ENCODE peak calls at places on chromosomes 11 and 22, in ten cellular contexts. F, T, R, M, O, U, Q, G, C and D are unnamed samples.

GRCh38 chr22:37082251-37082650 is 27.3 kb downstream of the TMPRSS6 start:
- DNase-seq in F (no peak), T (no peak), R (no peak), M (no peak), O (no peak), U (no peak), Q (no peak), G (no peak), C (no peak), D (no peak)

GRCh38 chr11:96303067-96303466 is 39.9 kb downstream of the MAML2 start:
- DNase-seq in F (no peak), T (peak; percentile 85), R (peak; percentile 77), M (no peak), O (peak; percentile 29), U (no peak), Q (no peak), G (peak; percentile 28), C (no peak), D (no peak)

GRCh38 chr11:68455485-68455884 is 5.1 kb upstream of the PPP6R3 start:
- DNase-seq in F (no peak), T (no peak), R (peak; percentile 30), M (no peak), O (no peak), U (no peak), Q (no peak), G (no peak), C (no peak), D (no peak)

GRCh38 chr22:31488346-31488883 is 1.2 kb downstream of the EIF4ENIF1 start:
- DNase-seq in F (no peak), T (no peak), R (no peak), M (no peak), O (no peak), U (no peak), Q (no peak), G (no peak), C (peak; percentile 26), D (no peak)

GRCh38 chr11:34850339-34850738 is 65.8 kb downstream of the APIP start:
- DNase-seq in F (no peak), T (no peak), R (no peak), M (no peak), O (peak; percentile 18), U (no peak), Q (no peak), G (no peak), C (no peak), D (no peak)

GRCh38 chr22:40462195-40462988 is 92.0 kb downstream of the SGSM3 start:
- DNase-seq in F (no peak), T (no peak), R (no peak), M (no peak), O (no peak), U (no peak), Q (no peak), G (no peak), C (no peak), D (no peak)

GRCh38 chr11:92268546-92268945 is 43.9 kb downstream of the FAT3 start:
- DNase-seq in F (no peak), T (no peak), R (peak; percentile 54), M (no peak), O (no peak), U (no peak), Q (no peak), G (no peak), C (no peak), D (no peak)

GRCh38 chr11:67996622-67997459 is 7.1 kb downstream of the UNC93B1 start:
- DNase-seq in F (no peak), T (no peak), R (peak; percentile 63), M (no peak), O (peak; percentile 92), U (no peak), Q (no peak), G (no peak), C (peak; percentile 73), D (no peak)

GRCh38 chr11:65530157-65530496 is 5.2 kb downstream of the SCYL1 start:
- DNase-seq in F (no peak), T (no peak), R (no peak), M (no peak), O (peak; percentile 58), U (no peak), Q (no peak), G (no peak), C (no peak), D (no peak)

GRCh38 chr11:7967826-7968225 is 2.6 kb upstream of the NLRP10 start:
- DNase-seq in F (no peak), T (no peak), R (peak; percentile 63), M (no peak), O (no peak), U (no peak), Q (no peak), G (no peak), C (no peak), D (no peak)

GRCh38 chr11:87466228-87466627 is 428.5 kb downstream of the TMEM135 start:
- DNase-seq in F (no peak), T (no peak), R (peak; percentile 57), M (no peak), O (no peak), U (no peak), Q (no peak), G (no peak), C (no peak), D (no peak)

GRCh38 chr11:63490551-63491239 is at the start of gene PLAAT5:
- DNase-seq in F (no peak), T (no peak), R (peak; percentile 5), M (no peak), O (no peak), U (peak; percentile 9), Q (no peak), G (no peak), C (no peak), D (no peak)

GRCh38 chr11:62611705-62612365 is 740 bp downstream of the EML3 start:
- DNase-seq in F (no peak), T (no peak), R (peak; percentile 77), M (no peak), O (peak; percentile 48), U (peak; percentile 31), Q (peak; percentile 21), G (no peak), C (no peak), D (no peak)

GRCh38 chr22:34776827-34777226 is 289.1 kb upstream of the ISX start:
- DNase-seq in F (no peak), T (no peak), R (peak; percentile 30), M (no peak), O (no peak), U (no peak), Q (no peak), G (no peak), C (no peak), D (no peak)

GRCh38 chr22:27880778-27881394 is 38.2 kb downstream of the PITPNB start:
- DNase-seq in F (no peak), T (peak; percentile 71), R (peak; percentile 78), M (no peak), O (peak; percentile 52), U (no peak), Q (no peak), G (no peak), C (peak; percentile 57), D (peak; percentile 69)

GRCh38 chr11:69427906-69428880 is 53.3 kb upstream of the LINC01488 start:
- DNase-seq in F (no peak), T (no peak), R (no peak), M (no peak), O (no peak), U (no peak), Q (no peak), G (no peak), C (no peak), D (no peak)

GRCh38 chr11:28581286-28582242 is 473.4 kb downstream of the METTL15 start:
- DNase-seq in F (no peak), T (no peak), R (peak; percentile 56), M (no peak), O (no peak), U (no peak), Q (no peak), G (no peak), C (no peak), D (no peak)

GRCh38 chr11:118175600-118176399 is 639 bp downstream of the SCN2B start:
- DNase-seq in F (no peak), T (no peak), R (no peak), M (no peak), O (no peak), U (no peak), Q (no peak), G (no peak), C (no peak), D (no peak)

GRCh38 chr11:124194696-124195418 is 11.7 kb downstream of the OR10D3 start:
- DNase-seq in F (no peak), T (peak; percentile 57), R (peak; percentile 52), M (no peak), O (peak; percentile 54), U (no peak), Q (no peak), G (no peak), C (peak; percentile 65), D (peak; percentile 60)

GRCh38 chr11:48029686-48030279 is 49.4 kb downstream of the PTPRJ start:
- DNase-seq in F (no peak), T (no peak), R (peak; percentile 9), M (no peak), O (no peak), U (no peak), Q (no peak), G (no peak), C (no peak), D (no peak)

GRCh38 chr11:127675602-127676001 is 675.0 kb upstream of the KIRREL3 start:
- DNase-seq in F (no peak), T (no peak), R (peak; percentile 2), M (no peak), O (no peak), U (no peak), Q (no peak), G (no peak), C (no peak), D (no peak)

GRCh38 chr11:17413414-17414316 is 25.2 kb upstream of the KCNJ11 start:
- DNase-seq in F (no peak), T (no peak), R (no peak), M (no peak), O (no peak), U (no peak), Q (no peak), G (no peak), C (no peak), D (no peak)

GRCh38 chr11:27468209-27468608 is 4.4 kb downstream of the LGR4 start:
- DNase-seq in F (no peak), T (peak; percentile 24), R (peak; percentile 83), M (no peak), O (peak; percentile 58), U (no peak), Q (no peak), G (no peak), C (no peak), D (peak; percentile 85)

GRCh38 chr11:102751673-102752072 is 26.9 kb upstream of the MMP8 start:
- DNase-seq in F (no peak), T (no peak), R (no peak), M (no peak), O (no peak), U (no peak), Q (no peak), G (no peak), C (no peak), D (no peak)

GRCh38 chr11:14244926-14245325 is 114.1 kb downstream of the RRAS2 start:
- DNase-seq in F (no peak), T (no peak), R (no peak), M (no peak), O (no peak), U (no peak), Q (no peak), G (no peak), C (no peak), D (no peak)

GRCh38 chr22:44707178-44707577 is 5.2 kb downstream of the PRR5 start:
- DNase-seq in F (no peak), T (no peak), R (no peak), M (no peak), O (no peak), U (no peak), Q (no peak), G (no peak), C (no peak), D (no peak)

GRCh38 chr11:132858203-132858602 is 674.1 kb downstream of the OPCML start:
- DNase-seq in F (no peak), T (no peak), R (peak; percentile 44), M (no peak), O (peak; percentile 18), U (no peak), Q (no peak), G (no peak), C (no peak), D (no peak)

GRCh38 chr11:86486261-86487030 is 111.8 kb downstream of the CCDC81 start:
- DNase-seq in F (no peak), T (no peak), R (no peak), M (no peak), O (no peak), U (no peak), Q (no peak), G (no peak), C (no peak), D (no peak)